ENCODE peak calls at places on chromosomes 1 and 21, in nine cellular contexts. S is NCI-H345; O is stimulated activated CD4-positive, alpha-beta T cell treated with anti-CD3 and anti-CD28 coated beads, TNF-alpha, amount 100 ng/mL, for 4 hours; M is Caco-2; C is GF-D8; R is H9; P is upper lobe of right lung; L is DMS79; N is LoVo. T is an unnamed sample.

GRCh38 chr1:185244015-185244747 is 72.9 kb downstream of the IVNS1ABP start:
- DNase-seq in O (no peak), L (no peak), C (no peak), M (no peak), S (no peak), P (no peak), N (no peak), R (no peak), T (no peak)

GRCh38 chr1:40385437-40386310 is 12.1 kb downstream of the SMAP2 start:
- DNase-seq in O (no peak), L (no peak), S (no peak), P (no peak), N (no peak), C (peak), R (no peak), M (no peak), T (peak)

GRCh38 chr1:29124366-29125236 is 898 bp upstream of the TMEM200B start:
- DNase-seq in C (no peak), R (peak), P (peak), L (no peak), N (peak), M (peak), S (peak), O (peak), T (peak)

GRCh38 chr1:160367516-160367900 is 637 bp downstream of the NHLH1 start:
- DNase-seq in N (no peak), R (no peak), P (peak), L (no peak), M (no peak), O (no peak), S (no peak), C (no peak), T (no peak)

GRCh38 chr1:53619811-53620619 is 118.9 kb downstream of the GLIS1 start:
- DNase-seq in N (no peak), P (peak), O (no peak), C (no peak), L (peak), R (peak), M (no peak), S (peak), T (no peak)

GRCh38 chr1:216216304-216216703 is 206.9 kb downstream of the USH2A start:
- DNase-seq in M (no peak), N (no peak), P (no peak), S (no peak), C (no peak), L (no peak), R (no peak), O (no peak), T (no peak)

GRCh38 chr1:20279507-20279906 is 11.2 kb upstream of the VWA5B1 start:
- DNase-seq in L (no peak), O (no peak), M (no peak), C (no peak), R (no peak), S (no peak), N (peak), P (no peak), T (no peak)

GRCh38 chr1:231806623-231807470 is 180.3 kb downstream of the DISC1 start:
- DNase-seq in M (peak), L (peak), O (no peak), N (peak), S (peak), R (peak), C (no peak), P (peak), T (no peak)

GRCh38 chr1:11794446-11795237 is 11.1 kb downstream of the MTHFR start:
- DNase-seq in N (no peak), P (peak), L (no peak), M (no peak), S (no peak), R (no peak), O (no peak), C (no peak), T (no peak)

GRCh38 chr1:245111073-245111472 is 43.7 kb upstream of the KIF26B start:
- DNase-seq in P (no peak), S (no peak), O (no peak), C (no peak), M (no peak), R (no peak), N (no peak), L (no peak), T (no peak)

GRCh38 chr21:40165671-40166070 is 298.4 kb downstream of the PCP4 start:
- DNase-seq in M (no peak), R (no peak), O (no peak), S (no peak), C (no peak), L (no peak), N (no peak), P (no peak), T (no peak)

GRCh38 chr1:34825455-34826081 is 32.8 kb downstream of the GJA4 start:
- DNase-seq in P (peak), M (no peak), R (no peak), C (no peak), N (no peak), L (no peak), O (no peak), S (no peak), T (no peak)

GRCh38 chr1:24805534-24806301 is 60.5 kb downstream of the CLIC4 start:
- DNase-seq in R (no peak), M (no peak), S (no peak), N (no peak), C (no peak), P (no peak), L (no peak), O (no peak), T (no peak)

GRCh38 chr1:98794196-98794886 is 132.8 kb downstream of the SNX7 start:
- DNase-seq in P (no peak), C (peak), R (peak), M (no peak), L (peak), N (peak), S (peak), O (peak), T (peak)

GRCh38 chr1:95096218-95096841 is 20.8 kb upstream of the TLCD4 start:
- DNase-seq in P (no peak), C (no peak), M (no peak), L (no peak), O (no peak), N (no peak), S (no peak), R (no peak), T (no peak)

GRCh38 chr1:174112489-174113162 is 46.7 kb upstream of the RABGAP1L start:
- DNase-seq in L (no peak), M (no peak), O (no peak), N (no peak), S (no peak), P (no peak), R (no peak), C (no peak), T (no peak)

GRCh38 chr1:31476891-31477846 is 64.2 kb downstream of the SERINC2 start:
- DNase-seq in O (no peak), C (peak), P (no peak), R (no peak), L (peak), S (peak), N (no peak), M (no peak), T (no peak)

GRCh38 chr1:37557402-37557801 is 662 bp downstream of the DNALI1 start:
- DNase-seq in O (no peak), C (no peak), N (no peak), S (no peak), P (no peak), R (no peak), L (no peak), M (no peak), T (no peak)

GRCh38 chr1:17502326-17502778 is 37.1 kb upstream of the ARHGEF10L start:
- DNase-seq in R (peak), N (peak), O (peak), M (peak), P (peak), S (peak), L (peak), C (no peak), T (no peak)

GRCh38 chr1:205512059-205513045 is 7.9 kb downstream of the CDK18 start:
- DNase-seq in M (no peak), O (no peak), S (no peak), N (no peak), L (no peak), R (no peak), C (no peak), P (no peak), T (no peak)

GRCh38 chr1:3463891-3464648 is 9.6 kb downstream of the ARHGEF16 start:
- DNase-seq in R (no peak), S (no peak), L (no peak), N (no peak), C (no peak), O (no peak), M (peak), P (peak), T (no peak)

GRCh38 chr1:67059331-67059730 is 5.4 kb upstream of the SLC35D1 start:
- DNase-seq in P (no peak), O (no peak), R (no peak), M (no peak), C (no peak), S (no peak), N (no peak), L (no peak), T (no peak)

GRCh38 chr1:185789846-185790735 is 55.9 kb downstream of the HMCN1 start:
- DNase-seq in P (no peak), C (no peak), L (no peak), S (no peak), O (no peak), N (no peak), M (no peak), R (no peak), T (no peak)

GRCh38 chr1:204573563-204573925 is 57.3 kb downstream of the MDM4 start:
- DNase-seq in M (no peak), N (no peak), C (no peak), S (no peak), O (no peak), P (no peak), R (no peak), L (no peak), T (no peak)

GRCh38 chr1:145777357-145778145 is 46.3 kb downstream of the RNF115 start:
- DNase-seq in R (no peak), L (no peak), P (no peak), C (no peak), M (no peak), S (no peak), N (no peak), O (no peak), T (no peak)

GRCh38 chr1:1540015-1540816 is at the start of gene TMEM240:
- DNase-seq in M (no peak), P (peak), C (no peak), O (peak), S (no peak), N (no peak), R (peak), L (peak), T (peak)

GRCh38 chr1:77776007-77776725 is 3.3 kb upstream of the MIGA1 start:
- DNase-seq in R (no peak), C (no peak), M (peak), P (no peak), O (no peak), S (no peak), N (no peak), L (no peak), T (no peak)

GRCh38 chr1:178933709-178934573 is 63.1 kb upstream of the ANGPTL1 start:
- DNase-seq in P (no peak), O (no peak), R (no peak), L (no peak), C (peak), N (no peak), M (no peak), S (no peak), T (no peak)

GRCh38 chr1:206684003-206684402 is 702 bp upstream of the MAPKAPK2 start:
- DNase-seq in P (no peak), N (no peak), M (no peak), C (no peak), R (no peak), L (no peak), O (no peak), S (no peak), T (no peak)

GRCh38 chr1:30384286-30385245 is 338.8 kb downstream of the MATN1 start:
- DNase-seq in S (no peak), P (peak), N (no peak), M (no peak), L (no peak), R (no peak), O (no peak), C (no peak), T (no peak)